ENCODE peak calls at places on chromosome 2, in four cellular contexts. M is AG04449, U is PC-3, A is AG09309. F is an unnamed sample.

GRCh38 chr2:26610504-26611335 is 30.4 kb downstream of the CIB4 start:
- DNase-seq in M (no peak), U (no peak), A (no peak), F (no peak)

GRCh38 chr2:234102112-234102511 is 51.6 kb downstream of the SPP2 start:
- DNase-seq in M (no peak), U (peak; percentile 65), A (no peak), F (no peak)

GRCh38 chr2:179655627-179656026 is 205.8 kb downstream of the ZNF385B start:
- DNase-seq in M (no peak), U (peak; percentile 70), A (no peak), F (no peak)

GRCh38 chr2:37637122-37637875 is 34.1 kb downstream of the CDC42EP3 start:
- DNase-seq in M (no peak), U (no peak), A (no peak), F (no peak)

GRCh38 chr2:15956751-15957736 is 16.7 kb downstream of the MYCN start:
- DNase-seq in M (no peak), U (no peak), A (no peak), F (peak; percentile 66)

GRCh38 chr2:205024822-205025518 is 479.7 kb downstream of the PARD3B start:
- DNase-seq in M (peak; percentile 79), U (peak; percentile 95), A (peak; percentile 85), F (no peak)

GRCh38 chr2:46075848-46076247 is 221.4 kb upstream of the EPAS1 start:
- DNase-seq in M (no peak), U (peak; percentile 14), A (no peak), F (no peak)

GRCh38 chr2:183868153-183868552 is 730.2 kb upstream of the ZNF804A start:
- DNase-seq in M (no peak), U (peak; percentile 58), A (no peak), F (no peak)

GRCh38 chr2:69741281-69742169 is at the start of gene ANXA4:
- DNase-seq in M (no peak), U (peak; percentile 89), A (peak; percentile 37), F (peak; percentile 83)

GRCh38 chr2:73931531-73932500 is 5.1 kb downstream of the DGUOK start:
- DNase-seq in M (no peak), U (peak; percentile 45), A (no peak), F (no peak)

GRCh38 chr2:221780281-221780688 is 208.2 kb upstream of the EPHA4 start:
- DNase-seq in M (no peak), U (peak; percentile 58), A (no peak), F (no peak)

GRCh38 chr2:142601794-142602193 is 275.7 kb upstream of the KYNU start:
- DNase-seq in M (no peak), U (no peak), A (no peak), F (no peak)

DNA sequence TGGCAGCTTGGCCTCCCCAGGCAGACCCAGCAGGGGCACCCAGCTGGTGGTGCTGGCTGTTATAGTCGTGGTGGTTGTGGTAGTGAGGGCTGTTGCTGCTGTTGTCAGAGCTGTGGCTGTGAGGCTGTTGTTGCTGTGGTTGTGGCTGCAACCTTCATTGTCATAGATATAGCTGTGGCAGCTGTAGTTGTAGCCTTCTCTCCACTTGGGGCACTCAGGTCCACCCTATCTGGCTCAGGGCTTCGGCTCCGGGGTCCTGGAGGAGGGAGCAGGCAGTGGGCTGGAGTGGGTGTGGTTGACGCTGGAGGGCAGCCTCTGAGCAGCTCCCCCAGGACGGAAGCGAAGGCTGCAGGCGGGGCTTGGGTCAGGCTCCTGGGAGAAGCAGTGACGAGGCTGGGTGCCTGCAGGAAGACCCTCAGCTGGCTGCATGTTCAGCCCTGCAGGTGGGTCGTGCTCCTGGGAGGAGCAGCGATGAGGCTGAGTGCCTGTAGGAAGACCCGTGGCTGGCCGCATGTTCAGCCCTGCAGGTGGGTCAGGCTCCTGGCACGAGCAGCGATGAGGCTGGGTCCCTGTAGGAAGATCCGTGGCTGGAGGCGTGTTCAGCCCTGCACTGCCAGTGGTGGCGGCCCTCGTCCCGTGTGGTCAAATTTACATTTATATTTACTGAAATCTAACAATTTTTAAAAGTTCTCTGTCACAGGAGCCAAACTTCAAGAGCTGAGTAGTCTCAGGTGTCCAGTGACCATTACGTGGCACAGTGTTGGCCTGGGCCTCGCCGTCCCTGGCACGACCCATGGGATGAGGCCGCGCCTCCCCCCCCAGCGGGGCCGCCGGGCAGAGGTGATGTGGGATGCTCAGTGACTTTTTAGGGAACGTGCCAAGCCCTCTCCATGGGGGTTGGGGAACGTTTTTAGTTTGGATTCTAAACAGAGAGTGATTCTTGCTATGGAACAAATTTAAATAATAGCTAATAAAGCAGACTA is 79.2 kb upstream of the PXDN start:
- DNase-seq in M (no peak), U (no peak), A (no peak), F (peak; percentile 96)
- H3K4me3 ChIP-seq in M (no peak overlapping the region), U (no peak overlapping the region), A (no peak overlapping the region), F (no peak overlapping the region)

GRCh38 chr2:191415858-191416257 is 170.7 kb downstream of the MYO1B start:
- DNase-seq in M (no peak), U (no peak), A (no peak), F (no peak)
- H3K4me3 ChIP-seq in M (no peak overlapping the region), U (no peak overlapping the region), A (no peak overlapping the region), F (no peak overlapping the region)

GRCh38 chr2:230944123-230944653 is 19.1 kb upstream of the GPR55 start:
- DNase-seq in M (no peak), U (no peak), A (no peak), F (no peak)
- H3K4me3 ChIP-seq in M (no peak overlapping the region), U (no peak overlapping the region), A (no peak overlapping the region), F (no peak overlapping the region)

GRCh38 chr2:197322729-197323720 is 12.4 kb upstream of the ANKRD44 start:
- DNase-seq in M (no peak), U (no peak), A (no peak), F (peak; percentile 77)
- H3K4me3 ChIP-seq in M (no peak overlapping the region), U (no peak overlapping the region), A (no peak overlapping the region), F (no peak overlapping the region)

GRCh38 chr2:236237468-236238190 is 26.6 kb downstream of the ASB18 start:
- DNase-seq in M (no peak), U (no peak), A (no peak), F (peak; percentile 77)
- H3K4me3 ChIP-seq in M (no peak overlapping the region), U (no peak overlapping the region), A (no peak overlapping the region), F (no peak overlapping the region)

DNA sequence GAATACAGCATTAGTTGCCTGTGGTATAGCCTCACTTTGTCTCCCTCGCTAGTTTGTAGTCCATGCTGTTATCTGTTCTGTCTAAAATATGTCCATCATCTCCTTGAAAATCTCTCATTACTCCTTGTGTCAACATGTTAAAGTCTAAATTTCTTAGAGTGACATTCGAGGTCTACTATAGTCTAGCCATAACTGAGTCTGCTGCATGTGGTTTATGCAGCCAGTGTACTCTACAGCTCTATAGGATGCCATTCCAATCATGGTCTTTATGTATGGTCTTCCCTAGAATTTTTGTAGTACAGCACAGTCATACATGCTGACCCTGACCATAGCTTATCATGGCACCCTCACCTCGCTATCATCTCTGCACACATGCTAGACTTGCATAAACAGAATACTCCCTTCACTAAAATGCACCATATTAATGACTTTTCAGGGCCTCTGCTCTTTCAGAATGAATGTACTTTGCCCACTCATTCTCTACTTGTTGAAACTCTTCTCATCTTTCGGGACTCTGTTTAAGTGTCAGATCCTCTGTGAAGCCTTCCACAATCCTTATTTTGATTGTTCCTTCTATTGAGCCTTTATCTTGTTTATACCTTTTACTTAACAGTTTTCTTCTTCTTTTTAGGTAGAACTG is 12.8 kb downstream of the TANK start:
- DNase-seq in M (no peak), U (no peak), A (no peak), F (no peak)
- H3K4me3 ChIP-seq in M (no peak overlapping the region), U (no peak overlapping the region), A (no peak overlapping the region), F (no peak overlapping the region)

DNA sequence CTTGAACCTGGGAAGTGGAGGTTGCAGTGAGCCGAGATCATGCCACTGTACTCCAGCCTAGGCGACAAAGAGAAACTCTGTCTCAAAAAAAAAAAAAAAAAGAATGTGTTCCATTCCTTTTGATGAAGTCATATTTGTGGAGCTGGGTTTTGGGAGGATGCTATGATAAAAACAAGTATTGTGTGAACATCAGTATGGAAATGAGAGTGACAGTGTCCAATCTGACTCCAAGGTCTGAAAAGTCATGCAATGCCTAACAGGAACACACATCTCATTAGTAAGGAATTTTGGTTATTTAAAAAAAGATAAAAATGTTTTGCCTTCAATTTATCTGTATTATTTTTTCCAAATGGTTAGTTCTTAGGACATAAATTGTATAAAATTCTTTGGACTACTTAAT is 11.8 kb downstream of the GCFC2 start:
- DNase-seq in M (no peak), U (no peak), A (no peak), F (no peak)
- H3K4me3 ChIP-seq in M (no peak overlapping the region), U (no peak overlapping the region), A (no peak overlapping the region), F (no peak overlapping the region)

GRCh38 chr2:119364798-119365197 is 1.8 kb downstream of the C2orf76 start:
- DNase-seq in M (no peak), U (no peak), A (no peak), F (no peak)
- H3K4me3 ChIP-seq in M (no peak overlapping the region), U (no peak overlapping the region), A (no peak overlapping the region), F (peak overlapping the region; percentile 89)

GRCh38 chr2:25251032-25251460 is 82.7 kb upstream of the POMC start:
- DNase-seq in M (no peak), U (no peak), A (no peak), F (no peak)
- H3K4me3 ChIP-seq in M (peak overlapping the region; percentile 42), U (peak overlapping the region; percentile 70), A (no peak overlapping the region), F (peak overlapping the region; percentile 85)

F was measured in endodermal cell.